ENCODE peak calls at places on chromosome 7, in ten cellular contexts. D is neural progenitor cell, T is stomach, K is transverse colon, S is hepatocyte, W is lower lobe of right lung, O is dorsolateral prefrontal cortex, Y is fibroblast of lung, R is esophagus squamous epithelium, L is IMR-90. X is an unnamed sample. For H3K27me3, the result is how much of the 10 kb centered on the place peaks cover.

GRCh38 chr7:134469622-134470021 is 10.7 kb upstream of the AKR1B1 start:
- DNase-seq in L (no peak), R (no peak), T (peak), W (no peak), S (no peak), O (no peak), D (no peak), K (no peak), Y (no peak), X (no peak)

GRCh38 chr7:127911968-127912511 is 119.2 kb downstream of the LRRC4 start:
- DNase-seq in Y (no peak), D (no peak), W (no peak), K (no peak), L (no peak), S (no peak), R (no peak), O (no peak), T (no peak), X (no peak)

GRCh38 chr7:31744294-31744874 is 57.4 kb downstream of the PPP1R17 start:
- DNase-seq in K (peak), R (no peak), W (peak), T (peak), Y (peak), D (peak), O (peak), S (peak), L (peak), X (peak)

GRCh38 chr7:46007194-46007593 is 86.1 kb upstream of the IGFBP3 start:
- DNase-seq in D (no peak), Y (peak), R (no peak), L (peak), W (no peak), O (no peak), T (no peak), K (no peak), S (no peak), X (peak)

GRCh38 chr7:134435161-134435920 is 23.6 kb downstream of the AKR1B1 start:
- DNase-seq in S (no peak), L (peak), Y (peak), T (no peak), R (no peak), D (no peak), W (no peak), K (no peak), O (no peak), X (peak)

GRCh38 chr7:135913404-135913803 is 63.8 kb downstream of the MTPN start:
- DNase-seq in D (no peak), K (no peak), R (no peak), O (no peak), W (no peak), L (no peak), T (no peak), Y (no peak), S (no peak), X (no peak)

GRCh38 chr7:37683263-37684120 is at the start of gene GPR141:
- DNase-seq in R (no peak), D (no peak), W (no peak), O (no peak), L (no peak), Y (no peak), K (no peak), S (peak), T (no peak), X (no peak)

GRCh38 chr7:124773938-124774337 is 8.3 kb upstream of the GPR37 start:
- DNase-seq in D (no peak), T (no peak), R (no peak), K (no peak), W (no peak), Y (no peak), S (no peak), O (no peak), L (no peak), X (no peak)

GRCh38 chr7:108340856-108341411 is 115.3 kb downstream of the NRCAM start:
- DNase-seq in T (peak), D (no peak), S (peak), R (no peak), W (no peak), O (no peak), Y (no peak), K (no peak), L (no peak), X (no peak)

GRCh38 chr7:29877196-29877595 is 70.9 kb downstream of the WIPF3 start:
- DNase-seq in T (no peak), Y (no peak), W (no peak), R (no peak), L (no peak), O (no peak), D (no peak), K (no peak), S (no peak), X (no peak)

GRCh38 chr7:105738133-105738532 is 138.3 kb downstream of the ATXN7L1 start:
- DNase-seq in T (no peak), W (no peak), L (no peak), R (no peak), K (no peak), Y (no peak), O (no peak), S (no peak), D (no peak), X (no peak)
- TF ChIP-seq CTCF in T (no peak), W (no peak), L (peak), R (no peak), K (no peak), Y (no peak), O (no peak), S (no peak), D (no peak), X (peak)

GRCh38 chr7:28112883-28113540 is 67.6 kb downstream of the JAZF1 start:
- DNase-seq in R (no peak), K (no peak), D (no peak), T (no peak), O (no peak), S (peak), Y (no peak), L (no peak), W (no peak), X (no peak)
- H3K27ac ChIP-seq in R (no peak), K (no peak), D (no peak), T (no peak), O (peak), S (no peak), Y (no peak), L (no peak), W (no peak), X (no peak)

DNA sequence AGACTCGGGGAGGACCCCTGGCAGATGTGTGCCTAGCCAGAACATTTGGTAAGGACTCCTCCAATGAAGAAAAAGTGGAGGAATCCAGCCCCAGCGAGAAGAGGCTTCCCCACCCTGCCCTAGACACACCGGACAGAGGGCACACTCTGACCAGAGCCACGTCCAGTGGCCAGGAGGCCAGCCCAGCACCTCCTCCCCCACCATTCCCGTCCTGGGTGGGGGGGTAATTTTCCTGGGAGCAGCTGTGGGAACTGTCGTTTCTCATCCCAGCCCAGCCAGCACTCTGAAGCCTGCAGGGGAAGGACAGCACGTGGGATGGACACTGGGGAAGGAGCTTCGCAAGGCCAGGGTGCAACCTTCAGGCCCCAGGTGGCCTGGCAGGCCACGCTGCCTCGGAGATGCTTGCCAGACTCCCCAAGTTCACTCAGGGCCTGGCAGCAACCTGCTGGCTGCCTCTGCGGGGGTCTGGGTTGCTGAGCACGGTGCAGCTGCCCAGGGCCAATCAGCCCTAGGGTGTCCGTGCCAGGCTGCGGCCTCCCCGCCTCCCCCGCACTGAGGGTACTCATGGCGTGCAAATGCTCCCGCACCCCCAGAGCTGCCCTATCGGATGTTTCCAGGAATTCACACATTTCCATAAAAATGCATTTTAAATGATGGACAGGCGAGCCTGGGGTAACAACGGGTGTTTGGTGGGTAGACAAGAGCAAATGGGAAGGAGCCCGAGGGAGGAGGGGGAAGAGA is 2.0 kb upstream of the EN2 start:
- DNase-seq in Y (no peak), K (no peak), W (no peak), O (no peak), T (no peak), R (no peak), S (no peak), L (no peak), D (no peak), X (no peak)
- H3K27me3 ChIP-seq in Y (half or more), K (half or more), W (half or more), O (half or more), T (half or more), R (half or more), S (half or more), L (half or more), D (half or more), X (half or more)

GRCh38 chr7:107128217-107128616 is 40.6 kb upstream of the HBP1 start:
- DNase-seq in W (no peak), O (no peak), T (no peak), S (no peak), R (no peak), L (no peak), K (no peak), Y (no peak), D (no peak), X (no peak)
- TF ChIP-seq CTCF in W (no peak), O (no peak), T (no peak), S (no peak), R (no peak), L (no peak), K (no peak), Y (no peak), D (no peak), X (no peak)

DNA sequence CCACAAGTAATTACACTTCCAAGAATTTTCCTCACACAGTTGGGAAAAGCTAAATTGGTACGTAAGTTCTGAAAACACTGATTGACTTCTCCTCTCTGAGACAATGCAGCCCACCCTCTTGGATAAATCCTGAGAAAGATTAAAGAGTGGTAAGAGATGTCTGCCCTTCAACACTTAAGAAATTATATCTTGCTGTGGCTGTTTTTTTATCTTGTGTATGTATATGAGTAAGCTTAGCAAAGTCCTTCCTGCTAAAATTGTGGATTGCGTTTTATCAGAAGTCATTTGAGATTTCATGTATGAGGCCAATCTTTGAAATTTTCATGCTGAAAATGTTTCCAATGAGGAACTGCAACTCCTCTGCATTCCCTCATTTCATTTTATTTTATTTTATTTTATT is 106.2 kb upstream of the INHBA start:
- DNase-seq in K (no peak), O (no peak), T (no peak), S (no peak), Y (no peak), W (no peak), D (no peak), L (no peak), R (no peak), X (no peak)
- H3K27ac ChIP-seq in K (no peak), O (no peak), T (no peak), S (no peak), Y (no peak), W (no peak), D (no peak), L (no peak), R (no peak), X (no peak)

DNA sequence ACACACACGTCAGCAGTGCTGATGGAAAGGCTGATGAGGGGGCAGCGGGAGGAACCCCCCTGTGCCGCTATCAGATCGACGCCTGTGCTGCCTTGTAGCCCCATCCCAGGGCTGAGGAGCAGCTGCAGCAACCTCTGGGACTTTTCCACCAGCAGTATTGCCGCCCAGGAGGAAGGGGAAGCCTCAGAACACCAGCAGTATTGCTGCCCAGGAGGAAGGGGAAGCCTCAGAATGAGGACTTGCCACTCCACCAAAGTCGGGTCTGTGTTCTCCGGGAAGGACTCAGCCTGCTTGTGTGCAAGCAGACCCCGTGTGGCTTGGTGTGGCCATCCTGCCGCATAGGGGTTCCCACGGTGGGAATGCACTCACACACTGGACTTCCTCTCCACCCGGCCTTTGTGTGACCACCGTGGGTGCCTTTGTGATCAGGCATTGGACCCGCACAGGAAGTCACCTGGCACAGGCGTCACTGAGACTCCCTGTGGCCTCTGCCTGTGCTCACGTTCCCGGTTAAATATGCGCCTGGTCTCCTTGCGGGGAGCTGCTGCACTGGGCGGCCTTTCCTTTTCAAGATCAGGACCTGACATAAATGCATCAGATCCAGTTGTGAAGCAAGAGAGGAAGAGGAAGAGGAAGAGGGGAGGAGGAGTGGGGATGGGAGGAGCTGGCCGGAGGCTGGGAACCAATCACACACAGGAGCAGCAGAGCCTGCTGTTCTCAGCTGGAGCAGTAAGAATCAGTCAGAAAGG is 248.5 kb downstream of the DNAJB6 start:
- DNase-seq in S (no peak), D (peak), Y (no peak), T (no peak), O (no peak), L (no peak), W (no peak), R (no peak), K (no peak), X (no peak)
- H3K27me3 ChIP-seq in S (under half), D (half or more), Y (under half), T (under half), O (under half), L (under half), W (under half), R (under half), K (under half), X (under half)

GRCh38 chr7:44762726-44763522 is 14.3 kb downstream of the ZMIZ2 start:
- DNase-seq in K (no peak), Y (no peak), T (no peak), S (no peak), W (no peak), L (no peak), R (no peak), O (no peak), D (no peak), X (no peak)

GRCh38 chr7:44765579-44766415 is 17.1 kb downstream of the ZMIZ2 start:
- DNase-seq in K (no peak), W (no peak), S (no peak), R (no peak), T (no peak), Y (no peak), O (no peak), L (no peak), D (no peak), X (no peak)

GRCh38 chr7:44766416-44766801 is 17.8 kb downstream of the ZMIZ2 start:
- DNase-seq in L (no peak), R (no peak), O (no peak), W (no peak), K (no peak), Y (no peak), T (no peak), D (no peak), S (no peak), X (no peak)

GRCh38 chr7:44764081-44764480 is 15.4 kb downstream of the ZMIZ2 start:
- DNase-seq in S (no peak), K (no peak), W (no peak), L (no peak), R (no peak), O (no peak), D (no peak), Y (no peak), T (no peak), X (no peak)

DNA sequence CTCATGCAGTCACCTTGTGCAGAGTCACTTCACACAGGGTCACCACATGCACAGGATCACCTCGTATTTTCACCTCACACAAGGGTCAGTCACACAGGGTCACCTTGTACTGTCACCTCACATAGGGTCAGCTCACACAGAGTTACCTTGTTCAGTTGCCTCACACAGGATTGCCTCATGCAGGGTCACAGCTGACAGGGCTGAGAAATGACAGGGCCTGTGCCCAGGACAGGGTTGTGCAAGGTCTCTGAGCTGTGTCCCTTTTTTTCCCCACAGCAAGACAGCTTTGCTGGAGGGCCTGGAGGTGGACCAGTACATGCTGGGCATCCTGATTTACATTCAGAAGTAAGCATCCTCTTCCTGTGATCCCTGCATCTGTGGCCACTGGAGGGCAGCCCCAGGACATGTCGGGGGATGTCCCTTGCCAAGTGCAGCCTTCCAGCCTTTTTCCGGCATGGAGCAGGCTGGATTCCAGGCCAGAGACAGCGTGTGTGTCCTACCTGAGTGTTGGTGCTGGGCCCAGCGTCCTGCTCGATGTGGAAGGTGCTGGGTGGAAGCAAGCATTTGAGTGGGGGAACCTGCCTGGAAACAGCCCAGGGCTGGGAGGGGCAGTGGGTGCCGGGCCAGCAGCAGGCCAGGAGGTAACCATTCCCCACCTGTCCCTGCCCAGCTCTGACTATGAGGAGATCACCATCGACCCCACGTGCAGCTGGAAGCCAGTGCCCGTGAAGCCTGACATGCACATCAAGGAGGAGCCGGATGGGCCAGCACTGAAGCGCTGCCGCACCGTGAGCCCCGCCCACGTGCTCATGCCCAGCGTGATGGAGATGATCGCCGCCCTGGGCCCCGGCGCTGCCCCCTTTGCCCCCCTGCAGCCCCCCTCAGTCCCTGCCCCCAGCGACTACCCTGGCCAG is 16.3 kb downstream of the ZMIZ2 start:
- DNase-seq in D (no peak), L (no peak), K (no peak), W (no peak), O (no peak), Y (no peak), T (no peak), S (no peak), R (no peak), X (no peak)
- TF ChIP-seq CTCF in D (no peak), L (peak), K (no peak), W (no peak), O (peak), Y (no peak), T (no peak), S (no peak), R (no peak), X (no peak)

DNA sequence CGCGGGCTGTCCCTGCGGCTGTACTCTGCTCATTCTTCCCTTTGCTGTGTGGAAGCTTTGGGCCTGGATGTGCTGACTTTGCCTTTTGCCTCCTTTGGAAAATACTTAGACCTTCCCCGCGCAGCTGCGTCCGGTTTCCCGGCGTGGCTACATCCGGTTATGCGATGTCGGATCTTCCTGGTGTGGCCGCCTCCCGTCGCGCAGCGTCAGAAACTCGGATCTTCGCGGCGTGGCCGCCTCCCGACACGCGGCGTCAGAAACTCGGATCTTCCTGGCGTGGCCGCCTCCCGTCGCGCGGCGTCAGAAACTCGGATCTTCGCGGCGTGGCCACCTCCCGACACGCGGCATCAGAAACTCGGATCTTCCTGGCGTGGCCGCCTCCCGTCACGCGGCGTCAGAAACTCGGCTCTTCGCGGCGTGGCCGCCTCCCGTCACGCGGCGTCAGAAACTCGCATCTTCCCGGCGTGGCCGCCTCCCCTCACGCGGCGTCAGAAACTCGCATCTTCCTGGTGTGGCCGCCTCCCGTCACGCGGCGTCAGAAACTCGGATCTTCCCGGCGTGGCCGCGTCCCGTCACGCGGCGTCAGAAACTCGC is 50.2 kb upstream of the SUN1 start:
- DNase-seq in D (no peak), S (no peak), W (peak), L (no peak), R (no peak), O (no peak), T (no peak), K (no peak), Y (no peak), X (no peak)
- H3K27ac ChIP-seq in D (no peak), S (no peak), W (no peak), L (no peak), R (peak), O (no peak), T (peak), K (peak), Y (no peak), X (no peak)

X was measured in foreskin keratinocyte.